ENCODE peak calls at places on chromosomes 6 and 20, in five cellular contexts. V is MM.1S, U is psoas muscle, P is ovary, H is left ventricle myocardium inferior. R is an unnamed sample.
A peak's percentile ranks its signal among the peaks of the same experiment; 100 is the strongest.

GRCh38 chr6:11810854-11811643 is 32.4 kb upstream of the ADTRP start:
- DNase-seq in V (no peak), U (no peak), P (no peak), H (no peak), R (peak; percentile 41)

GRCh38 chr20:23190557-23190956 is 104.4 kb upstream of the CD93 start:
- DNase-seq in V (no peak), U (no peak), P (no peak), H (no peak), R (no peak)

GRCh38 chr6:21281366-21281765 is 312.2 kb upstream of the SOX4 start:
- DNase-seq in V (no peak), U (no peak), P (no peak), H (no peak), R (no peak)

GRCh38 chr20:44618318-44618731 is 33.2 kb downstream of the ADA start:
- DNase-seq in V (no peak), U (no peak), P (no peak), H (peak; percentile 65), R (no peak)

GRCh38 chr6:144162977-144163376 is 12.7 kb downstream of the STX11 start:
- DNase-seq in V (no peak), U (no peak), P (no peak), H (no peak), R (no peak)

GRCh38 chr6:159193923-159194322 is 24.7 kb downstream of the FNDC1 start:
- DNase-seq in V (no peak), U (no peak), P (no peak), H (no peak), R (peak; percentile 48)

GRCh38 chr6:104182811-104183210 is 676.9 kb downstream of the HACE1 start:
- DNase-seq in V (no peak), U (no peak), P (no peak), H (no peak), R (peak; percentile 96)

GRCh38 chr6:21738180-21739094 is 144.9 kb downstream of the SOX4 start:
- DNase-seq in V (no peak), U (no peak), P (no peak), H (no peak), R (peak; percentile 48)

DNA sequence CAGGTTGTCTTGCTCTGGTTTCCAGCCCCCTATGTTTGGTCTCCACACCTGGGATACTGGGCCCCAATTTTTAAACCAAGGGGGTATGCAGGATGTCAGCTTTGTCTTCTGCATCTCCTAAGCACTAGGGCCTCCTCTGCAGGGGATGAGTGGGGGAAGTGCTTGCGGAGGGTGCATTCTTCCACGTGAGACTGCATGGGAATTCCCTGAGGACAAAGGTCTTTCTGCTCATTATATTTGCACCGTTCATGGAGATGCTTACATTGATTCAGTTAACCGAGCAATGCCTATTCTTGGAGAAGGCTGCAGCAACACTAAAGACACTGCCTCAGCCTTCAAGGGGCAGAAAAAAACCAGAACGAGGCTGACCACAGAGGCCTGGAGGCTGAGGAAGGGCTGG is 45.4 kb downstream of the RAB44 start:
- DNase-seq in V (no peak), U (no peak), P (no peak), H (no peak), R (no peak)
- TF ChIP-seq CTCF in V (no peak), U (no peak), P (no peak), H (no peak), R (no peak)

DNA sequence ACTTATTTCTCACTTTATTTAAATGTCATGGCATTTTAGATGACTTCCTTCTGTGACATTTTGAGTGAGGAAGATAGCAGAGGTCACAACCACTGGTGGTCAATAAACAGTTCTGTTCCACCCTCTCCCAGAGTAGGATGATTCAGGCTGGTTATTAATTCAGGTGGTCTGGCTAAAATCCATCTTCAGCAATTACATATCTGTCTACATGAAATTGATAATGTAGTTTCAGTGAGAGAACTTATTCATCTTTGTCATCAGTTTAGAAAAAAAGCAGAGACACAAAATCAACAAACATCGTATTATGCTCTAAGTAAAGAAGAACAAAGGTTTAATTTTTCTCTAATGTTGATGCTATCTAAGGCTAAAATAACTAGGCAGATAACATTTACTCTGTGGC is 525.5 kb downstream of the TENT5A start:
- DNase-seq in V (no peak), U (no peak), P (no peak), H (no peak), R (no peak)
- H3K4me3 ChIP-seq in V (no peak overlapping the region), U (no peak overlapping the region), P (no peak overlapping the region), H (no peak overlapping the region), R (no peak overlapping the region)

GRCh38 chr6:1386310-1386709 is 3.1 kb upstream of the FOXF2 start:
- DNase-seq in V (no peak), U (no peak), P (no peak), H (no peak), R (no peak)

GRCh38 chr6:1383729-1384548 is 5.4 kb upstream of the FOXF2 start:
- DNase-seq in V (no peak), U (no peak), P (no peak), H (no peak), R (no peak)

GRCh38 chr6:1385129-1386042 is 4.0 kb upstream of the FOXF2 start:
- DNase-seq in V (no peak), U (no peak), P (no peak), H (no peak), R (no peak)

GRCh38 chr6:1382883-1383728 is 6.3 kb upstream of the FOXF2 start:
- DNase-seq in V (no peak), U (no peak), P (no peak), H (no peak), R (no peak)

DNA sequence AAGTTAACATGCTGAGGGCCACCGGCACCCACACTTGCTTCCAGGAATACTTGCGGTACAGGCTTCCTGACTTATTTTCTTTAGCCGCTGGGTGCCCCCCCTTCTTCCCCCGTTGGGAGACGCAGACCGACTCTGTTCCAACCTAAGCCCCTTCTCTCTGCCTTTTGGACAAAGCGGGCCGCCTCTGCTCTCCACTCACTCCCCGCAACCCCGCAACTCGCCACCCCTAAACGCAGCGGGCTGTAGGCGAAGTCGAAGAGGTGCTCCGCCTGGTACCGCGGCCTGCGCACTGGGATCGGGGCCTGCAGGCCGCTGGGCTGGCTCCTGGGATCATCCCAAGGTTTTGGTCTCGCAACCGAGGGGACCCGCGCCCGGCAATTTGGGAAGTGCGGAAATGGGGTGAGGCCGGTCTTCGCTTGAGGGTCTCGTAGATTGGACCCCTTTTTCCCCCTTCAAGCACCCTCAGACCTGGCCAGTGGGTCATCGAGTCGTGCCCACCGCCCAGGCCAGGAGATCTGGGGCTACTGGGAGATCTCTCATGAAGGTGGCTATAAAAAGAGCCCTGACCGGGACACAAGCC is 4.7 kb upstream of the FOXF2 start:
- DNase-seq in V (no peak), U (no peak), P (no peak), H (no peak), R (no peak)
- TF ChIP-seq CTCF in V (no peak), U (no peak), P (no peak), H (no peak), R (no peak)

DNA sequence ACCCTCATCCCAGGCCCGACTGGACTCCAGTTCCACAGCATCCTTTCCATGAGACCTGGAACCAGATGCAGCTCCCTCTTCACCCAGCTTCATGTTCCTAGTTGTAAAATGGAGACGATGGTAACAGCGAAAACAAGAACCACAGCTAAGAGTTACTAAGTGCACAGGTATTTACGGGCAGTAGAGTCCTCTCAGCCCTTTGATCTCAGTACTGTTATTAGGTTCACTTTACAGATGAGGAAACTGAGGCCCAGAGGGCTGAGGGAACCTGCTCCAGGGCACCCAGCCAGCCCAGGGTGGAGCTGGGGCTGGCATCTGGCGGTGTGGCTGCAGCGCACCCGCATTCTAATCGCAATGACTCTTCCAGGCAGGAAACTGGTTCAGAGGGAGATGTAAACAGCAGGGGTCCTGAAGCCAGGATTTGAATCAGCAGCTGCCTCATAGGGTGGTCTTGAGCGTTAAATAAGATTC is 858 bp downstream of the BCAS1 start:
- DNase-seq in V (no peak), U (no peak), P (no peak), H (no peak), R (no peak)
- H3K4me3 ChIP-seq in V (no peak overlapping the region), U (no peak overlapping the region), P (no peak overlapping the region), H (no peak overlapping the region), R (no peak overlapping the region)

GRCh38 chr6:14281831-14282230 is 164.3 kb downstream of the CD83 start:
- DNase-seq in V (no peak), U (no peak), P (no peak), H (no peak), R (no peak)

GRCh38 chr6:14282854-14283505 is 165.4 kb downstream of the CD83 start:
- DNase-seq in V (no peak), U (no peak), P (no peak), H (no peak), R (no peak)

GRCh38 chr6:14284969-14285368 is 167.4 kb downstream of the CD83 start:
- DNase-seq in V (no peak), U (no peak), P (no peak), H (no peak), R (no peak)

GRCh38 chr6:14282326-14282725 is 164.8 kb downstream of the CD83 start:
- DNase-seq in V (no peak), U (no peak), P (no peak), H (no peak), R (no peak)

GRCh38 chr6:14283600-14284235 is 166.1 kb downstream of the CD83 start:
- DNase-seq in V (no peak), U (no peak), P (no peak), H (no peak), R (peak; percentile 32)
- TF ChIP-seq CTCF in V (no peak), U (no peak), P (no peak), H (peak; percentile 47), R (no peak)

GRCh38 chr6:37284781-37285180 is 26.8 kb upstream of the TMEM217 start:
- DNase-seq in V (no peak), U (no peak), P (no peak), H (no peak), R (no peak)
- H3K4me3 ChIP-seq in V (no peak overlapping the region), U (no peak overlapping the region), P (no peak overlapping the region), H (no peak overlapping the region), R (no peak overlapping the region)

R was measured in cardiac fibroblast.